ENCODE peak calls at places on chromosomes 5 and 9, in five cellular contexts. One of them, this sample, is unnamed.

GRCh38 chr5:180080670-180081280 is 9.2 kb upstream of the RNF130 start:
- DNase-seq in uterus: no peak
- DNase-seq in stomach: no peak
- DNase-seq in HCT116: no peak
- DNase-seq in sigmoid colon: no peak
- DNase-seq in this sample: no peak

GRCh38 chr9:3459076-3459475 is 66.7 kb downstream of the RFX3 start:
- DNase-seq in uterus: no peak
- DNase-seq in stomach: no peak
- DNase-seq in HCT116: no peak
- DNase-seq in sigmoid colon: no peak
- DNase-seq in this sample: no peak

GRCh38 chr5:141515141-141515540 is 26.3 kb downstream of the PCDHGC5 start:
- DNase-seq in uterus: no peak
- DNase-seq in stomach: no peak
- DNase-seq in HCT116: no peak
- DNase-seq in sigmoid colon: no peak
- DNase-seq in this sample: no peak

GRCh38 chr5:60339691-60340191 is 360.2 kb downstream of the DEPDC1B start:
- DNase-seq in uterus: peak
- DNase-seq in stomach: no peak
- DNase-seq in HCT116: no peak
- DNase-seq in sigmoid colon: peak
- DNase-seq in this sample: peak

GRCh38 chr9:134491856-134492255 is 149.7 kb upstream of the COL5A1 start:
- DNase-seq in uterus: no peak
- DNase-seq in stomach: no peak
- DNase-seq in HCT116: no peak
- DNase-seq in sigmoid colon: peak
- DNase-seq in this sample: no peak

GRCh38 chr9:32423371-32423770 is 38.9 kb downstream of the ACO1 start:
- DNase-seq in uterus: no peak
- DNase-seq in stomach: no peak
- DNase-seq in HCT116: no peak
- DNase-seq in sigmoid colon: no peak
- DNase-seq in this sample: no peak

GRCh38 chr5:151596839-151597539 is 5.9 kb upstream of the FAT2 start:
- DNase-seq in uterus: no peak
- DNase-seq in stomach: no peak
- DNase-seq in HCT116: no peak
- DNase-seq in sigmoid colon: no peak
- DNase-seq in this sample: no peak

GRCh38 chr9:32351845-32352244 is 32.6 kb upstream of the ACO1 start:
- DNase-seq in uterus: no peak
- DNase-seq in stomach: no peak
- DNase-seq in HCT116: peak
- DNase-seq in sigmoid colon: no peak
- DNase-seq in this sample: no peak

GRCh38 chr9:18865542-18865941 is 167.5 kb downstream of the SAXO1 start:
- DNase-seq in uterus: no peak
- DNase-seq in stomach: no peak
- DNase-seq in HCT116: no peak
- DNase-seq in sigmoid colon: no peak
- DNase-seq in this sample: no peak

GRCh38 chr5:122295138-122295537 is 16.9 kb upstream of the SNCAIP start:
- DNase-seq in uterus: no peak
- DNase-seq in stomach: no peak
- DNase-seq in HCT116: peak
- DNase-seq in sigmoid colon: no peak
- DNase-seq in this sample: no peak

GRCh38 chr9:95780751-95781150 is 94.7 kb upstream of the ERCC6L2 start:
- DNase-seq in uterus: no peak
- DNase-seq in stomach: no peak
- DNase-seq in HCT116: no peak
- DNase-seq in sigmoid colon: no peak
- DNase-seq in this sample: no peak

GRCh38 chr5:43401827-43402226 is 10.4 kb downstream of the CCL28 start:
- DNase-seq in uterus: no peak
- DNase-seq in stomach: no peak
- DNase-seq in HCT116: peak
- DNase-seq in sigmoid colon: no peak
- DNase-seq in this sample: no peak

GRCh38 chr9:4985376-4986266 is 549 bp downstream of the JAK2 start:
- DNase-seq in uterus: peak
- DNase-seq in stomach: peak
- DNase-seq in HCT116: peak
- DNase-seq in sigmoid colon: peak
- DNase-seq in this sample: peak

GRCh38 chr5:961002-961710 is 47.4 kb upstream of the NKD2 start:
- DNase-seq in uterus: no peak
- DNase-seq in stomach: no peak
- DNase-seq in HCT116: no peak
- DNase-seq in sigmoid colon: no peak
- DNase-seq in this sample: no peak

GRCh38 chr9:110828148-110828730 is 159.6 kb downstream of the MUSK start:
- DNase-seq in uterus: peak
- DNase-seq in stomach: no peak
- DNase-seq in HCT116: no peak
- DNase-seq in sigmoid colon: peak
- DNase-seq in this sample: peak

GRCh38 chr5:6773342-6774035 is 60.3 kb downstream of the TENT4A start:
- DNase-seq in uterus: no peak
- DNase-seq in stomach: no peak
- DNase-seq in HCT116: no peak
- DNase-seq in sigmoid colon: no peak
- DNase-seq in this sample: no peak

GRCh38 chr9:114389612-114390368 is 2.0 kb upstream of the AKNA start:
- DNase-seq in uterus: no peak
- DNase-seq in stomach: no peak
- DNase-seq in HCT116: no peak
- DNase-seq in sigmoid colon: no peak
- DNase-seq in this sample: no peak

GRCh38 chr9:114386361-114386885 is 1.4 kb downstream of the AKNA start:
- DNase-seq in uterus: no peak
- DNase-seq in stomach: no peak
- DNase-seq in HCT116: no peak
- DNase-seq in sigmoid colon: no peak
- DNase-seq in this sample: no peak

GRCh38 chr9:114388764-114389375 is 1.1 kb upstream of the AKNA start:
- DNase-seq in uterus: no peak
- DNase-seq in stomach: no peak
- DNase-seq in HCT116: no peak
- DNase-seq in sigmoid colon: no peak
- DNase-seq in this sample: no peak

GRCh38 chr9:114386886-114387677 is 700 bp downstream of the AKNA start:
- DNase-seq in uterus: peak
- DNase-seq in stomach: peak
- DNase-seq in HCT116: no peak
- DNase-seq in sigmoid colon: peak
- DNase-seq in this sample: peak

DNA sequence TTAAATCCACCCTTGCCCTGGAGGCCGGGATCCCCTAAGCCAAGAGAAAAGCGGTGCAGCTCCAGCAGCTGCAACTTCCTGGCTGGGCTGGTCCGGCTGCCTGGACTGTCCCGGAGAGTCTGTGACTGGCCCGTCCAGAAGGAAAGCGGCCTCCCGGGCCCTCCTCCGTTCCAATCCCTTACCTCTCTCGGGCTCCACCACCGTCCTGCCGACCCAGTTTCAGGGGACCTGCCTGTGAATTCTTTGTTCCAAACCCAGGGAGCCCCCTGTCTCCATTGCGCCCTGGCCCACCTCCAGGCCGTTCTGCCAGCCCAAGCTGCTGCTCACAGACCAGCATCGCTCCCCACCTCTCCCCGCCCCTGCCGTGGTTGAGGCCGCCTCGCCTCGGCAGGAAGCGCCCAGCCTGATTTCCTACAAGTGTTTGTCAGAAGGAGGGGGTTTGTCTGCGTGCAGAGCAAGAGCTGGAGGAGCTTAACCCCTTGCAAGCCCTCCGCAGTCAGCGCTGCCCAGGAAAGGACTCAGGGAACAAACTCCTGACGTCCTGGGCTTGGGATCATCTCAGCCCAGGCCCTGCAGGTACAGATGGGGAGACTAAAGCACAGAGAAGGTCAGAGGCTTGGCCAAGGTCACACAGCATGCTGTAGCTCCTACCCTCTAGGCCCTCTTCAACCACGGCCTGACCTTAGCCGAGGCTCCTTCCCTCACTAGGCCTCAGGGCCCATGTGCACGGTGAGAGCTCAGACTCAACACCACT is at the start of gene AKNA:
- DNase-seq in uterus: peak
- DNase-seq in stomach: peak
- DNase-seq in HCT116: no peak
- DNase-seq in sigmoid colon: peak
- DNase-seq in this sample: peak
- TF ChIP-seq POLR2A in uterus: peak
- TF ChIP-seq POLR2A in stomach: no peak
- TF ChIP-seq POLR2A in HCT116: no peak
- TF ChIP-seq POLR2A in sigmoid colon: peak
- TF ChIP-seq POLR2A in this sample: peak

GRCh38 chr5:2746642-2747041 is 4.8 kb downstream of the IRX2 start:
- DNase-seq in uterus: no peak
- DNase-seq in stomach: no peak
- DNase-seq in HCT116: no peak
- DNase-seq in sigmoid colon: no peak
- DNase-seq in this sample: no peak
- TF ChIP-seq CTCF in uterus: no peak
- TF ChIP-seq CTCF in stomach: no peak
- TF ChIP-seq CTCF in HCT116: no peak
- TF ChIP-seq CTCF in sigmoid colon: no peak
- TF ChIP-seq CTCF in this sample: no peak

DNA sequence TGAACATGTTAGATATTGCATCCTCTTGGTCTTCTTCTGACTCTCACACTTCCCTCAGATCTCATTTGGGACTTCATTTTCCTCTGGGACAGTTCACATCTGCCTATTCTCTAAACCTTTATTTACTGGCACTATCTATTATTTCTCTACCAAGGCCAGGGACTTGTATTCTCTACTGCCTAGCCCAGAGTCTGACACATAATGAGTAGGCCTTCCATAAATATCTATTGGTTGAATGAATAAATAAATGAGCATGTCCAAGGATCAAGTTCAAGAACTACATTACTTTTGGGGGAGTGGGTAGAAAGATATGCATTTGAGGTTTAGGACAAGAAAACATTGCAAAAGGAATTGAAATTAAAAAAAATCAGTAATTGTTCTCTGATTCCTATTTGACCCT is 250.3 kb downstream of the TRIM32 start:
- DNase-seq in uterus: no peak
- DNase-seq in stomach: no peak
- DNase-seq in HCT116: no peak
- DNase-seq in sigmoid colon: no peak
- DNase-seq in this sample: no peak
- TF ChIP-seq POLR2A in uterus: no peak
- TF ChIP-seq POLR2A in stomach: no peak
- TF ChIP-seq POLR2A in HCT116: no peak
- TF ChIP-seq POLR2A in sigmoid colon: no peak
- TF ChIP-seq POLR2A in this sample: no peak

GRCh38 chr9:91253488-91253887 is 108.2 kb downstream of the AUH start:
- DNase-seq in uterus: no peak
- DNase-seq in stomach: no peak
- DNase-seq in HCT116: peak
- DNase-seq in sigmoid colon: no peak
- DNase-seq in this sample: no peak
- TF ChIP-seq CTCF in uterus: no peak
- TF ChIP-seq CTCF in stomach: no peak
- TF ChIP-seq CTCF in HCT116: no peak
- TF ChIP-seq CTCF in sigmoid colon: no peak
- TF ChIP-seq CTCF in this sample: no peak